ENCODE peak calls at places on chromosomes 5 and 9, in ten cellular contexts. One of them, this sample, is unnamed.

GRCh38 chr5:101942321-101942882 is 353.7 kb downstream of the SLCO4C1 start:
- DNase-seq in stimulated activated CD4-positive, alpha-beta T cell treated with anti-CD3 and anti-CD28 coated beads, Interleukin-1b, Interleukin-23, amount 100 ng/mL, for 1 hour: no peak
- DNase-seq in skeletal muscle cell: no peak
- DNase-seq in cardiac muscle cell: peak
- DNase-seq in NCI-H1105 treated with DMSO at 0.1 percent for 48 hours: peak
- DNase-seq in BJ: no peak
- DNase-seq in tibial artery: no peak
- DNase-seq in GM12892: no peak
- DNase-seq in COR-L47: peak
- DNase-seq in progenitor cell of endocrine pancreas: no peak
- DNase-seq in this sample: peak

GRCh38 chr5:74685979-74686631 is 1.1 kb downstream of the HEXB start:
- DNase-seq in stimulated activated CD4-positive, alpha-beta T cell treated with anti-CD3 and anti-CD28 coated beads, Interleukin-1b, Interleukin-23, amount 100 ng/mL, for 1 hour: no peak
- DNase-seq in skeletal muscle cell: no peak
- DNase-seq in cardiac muscle cell: peak
- DNase-seq in NCI-H1105 treated with DMSO at 0.1 percent for 48 hours: no peak
- DNase-seq in BJ: no peak
- DNase-seq in tibial artery: peak
- DNase-seq in GM12892: peak
- DNase-seq in COR-L47: no peak
- DNase-seq in progenitor cell of endocrine pancreas: no peak
- DNase-seq in this sample: no peak

GRCh38 chr9:35272989-35273388 is 111.2 kb downstream of the UNC13B start:
- DNase-seq in stimulated activated CD4-positive, alpha-beta T cell treated with anti-CD3 and anti-CD28 coated beads, Interleukin-1b, Interleukin-23, amount 100 ng/mL, for 1 hour: no peak
- DNase-seq in skeletal muscle cell: peak
- DNase-seq in cardiac muscle cell: no peak
- DNase-seq in NCI-H1105 treated with DMSO at 0.1 percent for 48 hours: no peak
- DNase-seq in BJ: peak
- DNase-seq in tibial artery: no peak
- DNase-seq in GM12892: no peak
- DNase-seq in COR-L47: no peak
- DNase-seq in progenitor cell of endocrine pancreas: no peak
- DNase-seq in this sample: no peak

GRCh38 chr5:135330798-135331096 is 68.3 kb downstream of the MACROH2A1 start:
- DNase-seq in stimulated activated CD4-positive, alpha-beta T cell treated with anti-CD3 and anti-CD28 coated beads, Interleukin-1b, Interleukin-23, amount 100 ng/mL, for 1 hour: no peak
- DNase-seq in skeletal muscle cell: no peak
- DNase-seq in cardiac muscle cell: no peak
- DNase-seq in NCI-H1105 treated with DMSO at 0.1 percent for 48 hours: no peak
- DNase-seq in BJ: no peak
- DNase-seq in tibial artery: no peak
- DNase-seq in GM12892: no peak
- DNase-seq in COR-L47: no peak
- DNase-seq in progenitor cell of endocrine pancreas: no peak
- DNase-seq in this sample: no peak

GRCh38 chr9:138038244-138038671 is 160.7 kb downstream of the CACNA1B start:
- DNase-seq in stimulated activated CD4-positive, alpha-beta T cell treated with anti-CD3 and anti-CD28 coated beads, Interleukin-1b, Interleukin-23, amount 100 ng/mL, for 1 hour: no peak
- DNase-seq in skeletal muscle cell: no peak
- DNase-seq in cardiac muscle cell: no peak
- DNase-seq in NCI-H1105 treated with DMSO at 0.1 percent for 48 hours: no peak
- DNase-seq in BJ: no peak
- DNase-seq in tibial artery: no peak
- DNase-seq in GM12892: no peak
- DNase-seq in COR-L47: no peak
- DNase-seq in progenitor cell of endocrine pancreas: no peak
- DNase-seq in this sample: no peak

GRCh38 chr5:180194410-180195345 is 14.3 kb downstream of the RASGEF1C start:
- DNase-seq in stimulated activated CD4-positive, alpha-beta T cell treated with anti-CD3 and anti-CD28 coated beads, Interleukin-1b, Interleukin-23, amount 100 ng/mL, for 1 hour: no peak
- DNase-seq in skeletal muscle cell: no peak
- DNase-seq in cardiac muscle cell: no peak
- DNase-seq in NCI-H1105 treated with DMSO at 0.1 percent for 48 hours: no peak
- DNase-seq in BJ: no peak
- DNase-seq in tibial artery: no peak
- DNase-seq in GM12892: no peak
- DNase-seq in COR-L47: no peak
- DNase-seq in progenitor cell of endocrine pancreas: no peak
- DNase-seq in this sample: no peak

GRCh38 chr9:125674981-125675973 is 31.7 kb downstream of the MAPKAP1 start:
- DNase-seq in stimulated activated CD4-positive, alpha-beta T cell treated with anti-CD3 and anti-CD28 coated beads, Interleukin-1b, Interleukin-23, amount 100 ng/mL, for 1 hour: no peak
- DNase-seq in skeletal muscle cell: peak
- DNase-seq in cardiac muscle cell: peak
- DNase-seq in NCI-H1105 treated with DMSO at 0.1 percent for 48 hours: no peak
- DNase-seq in BJ: peak
- DNase-seq in tibial artery: no peak
- DNase-seq in GM12892: no peak
- DNase-seq in COR-L47: no peak
- DNase-seq in progenitor cell of endocrine pancreas: no peak
- DNase-seq in this sample: no peak

GRCh38 chr5:108193021-108193795 is 188.7 kb downstream of the FBXL17 start:
- DNase-seq in stimulated activated CD4-positive, alpha-beta T cell treated with anti-CD3 and anti-CD28 coated beads, Interleukin-1b, Interleukin-23, amount 100 ng/mL, for 1 hour: no peak
- DNase-seq in skeletal muscle cell: peak
- DNase-seq in cardiac muscle cell: peak
- DNase-seq in NCI-H1105 treated with DMSO at 0.1 percent for 48 hours: no peak
- DNase-seq in BJ: peak
- DNase-seq in tibial artery: no peak
- DNase-seq in GM12892: no peak
- DNase-seq in COR-L47: no peak
- DNase-seq in progenitor cell of endocrine pancreas: no peak
- DNase-seq in this sample: no peak

GRCh38 chr9:134869554-134870310 is 10.9 kb upstream of the FCN2 start:
- DNase-seq in stimulated activated CD4-positive, alpha-beta T cell treated with anti-CD3 and anti-CD28 coated beads, Interleukin-1b, Interleukin-23, amount 100 ng/mL, for 1 hour: no peak
- DNase-seq in skeletal muscle cell: no peak
- DNase-seq in cardiac muscle cell: no peak
- DNase-seq in NCI-H1105 treated with DMSO at 0.1 percent for 48 hours: no peak
- DNase-seq in BJ: no peak
- DNase-seq in tibial artery: no peak
- DNase-seq in GM12892: no peak
- DNase-seq in COR-L47: no peak
- DNase-seq in progenitor cell of endocrine pancreas: no peak
- DNase-seq in this sample: no peak

GRCh38 chr5:96117863-96118651 is 156.4 kb upstream of the ELL2 start:
- DNase-seq in stimulated activated CD4-positive, alpha-beta T cell treated with anti-CD3 and anti-CD28 coated beads, Interleukin-1b, Interleukin-23, amount 100 ng/mL, for 1 hour: no peak
- DNase-seq in skeletal muscle cell: no peak
- DNase-seq in cardiac muscle cell: no peak
- DNase-seq in NCI-H1105 treated with DMSO at 0.1 percent for 48 hours: no peak
- DNase-seq in BJ: no peak
- DNase-seq in tibial artery: no peak
- DNase-seq in GM12892: no peak
- DNase-seq in COR-L47: no peak
- DNase-seq in progenitor cell of endocrine pancreas: no peak
- DNase-seq in this sample: no peak

GRCh38 chr5:143101740-143102386 is 301.6 kb downstream of the NR3C1 start:
- DNase-seq in stimulated activated CD4-positive, alpha-beta T cell treated with anti-CD3 and anti-CD28 coated beads, Interleukin-1b, Interleukin-23, amount 100 ng/mL, for 1 hour: no peak
- DNase-seq in skeletal muscle cell: no peak
- DNase-seq in cardiac muscle cell: peak
- DNase-seq in NCI-H1105 treated with DMSO at 0.1 percent for 48 hours: no peak
- DNase-seq in BJ: no peak
- DNase-seq in tibial artery: no peak
- DNase-seq in GM12892: no peak
- DNase-seq in COR-L47: no peak
- DNase-seq in progenitor cell of endocrine pancreas: no peak
- DNase-seq in this sample: no peak

GRCh38 chr5:102815560-102816324 is 60.6 kb downstream of the PAM start:
- DNase-seq in stimulated activated CD4-positive, alpha-beta T cell treated with anti-CD3 and anti-CD28 coated beads, Interleukin-1b, Interleukin-23, amount 100 ng/mL, for 1 hour: no peak
- DNase-seq in skeletal muscle cell: no peak
- DNase-seq in cardiac muscle cell: peak
- DNase-seq in NCI-H1105 treated with DMSO at 0.1 percent for 48 hours: peak
- DNase-seq in BJ: no peak
- DNase-seq in tibial artery: no peak
- DNase-seq in GM12892: no peak
- DNase-seq in COR-L47: no peak
- DNase-seq in progenitor cell of endocrine pancreas: no peak
- DNase-seq in this sample: no peak

GRCh38 chr5:150075233-150075632 is 11.1 kb downstream of the CSF1R start:
- DNase-seq in stimulated activated CD4-positive, alpha-beta T cell treated with anti-CD3 and anti-CD28 coated beads, Interleukin-1b, Interleukin-23, amount 100 ng/mL, for 1 hour: no peak
- DNase-seq in skeletal muscle cell: no peak
- DNase-seq in cardiac muscle cell: no peak
- DNase-seq in NCI-H1105 treated with DMSO at 0.1 percent for 48 hours: no peak
- DNase-seq in BJ: no peak
- DNase-seq in tibial artery: no peak
- DNase-seq in GM12892: no peak
- DNase-seq in COR-L47: no peak
- DNase-seq in progenitor cell of endocrine pancreas: no peak
- DNase-seq in this sample: no peak

GRCh38 chr5:61342066-61342465 is 10.0 kb downstream of the ZSWIM6 start:
- DNase-seq in stimulated activated CD4-positive, alpha-beta T cell treated with anti-CD3 and anti-CD28 coated beads, Interleukin-1b, Interleukin-23, amount 100 ng/mL, for 1 hour: no peak
- DNase-seq in skeletal muscle cell: no peak
- DNase-seq in cardiac muscle cell: peak
- DNase-seq in NCI-H1105 treated with DMSO at 0.1 percent for 48 hours: no peak
- DNase-seq in BJ: peak
- DNase-seq in tibial artery: no peak
- DNase-seq in GM12892: no peak
- DNase-seq in COR-L47: no peak
- DNase-seq in progenitor cell of endocrine pancreas: no peak
- DNase-seq in this sample: no peak

GRCh38 chr5:80255425-80255751 is 460 bp downstream of the SERINC5 start:
- DNase-seq in stimulated activated CD4-positive, alpha-beta T cell treated with anti-CD3 and anti-CD28 coated beads, Interleukin-1b, Interleukin-23, amount 100 ng/mL, for 1 hour: peak
- DNase-seq in skeletal muscle cell: no peak
- DNase-seq in cardiac muscle cell: peak
- DNase-seq in NCI-H1105 treated with DMSO at 0.1 percent for 48 hours: no peak
- DNase-seq in BJ: no peak
- DNase-seq in tibial artery: peak
- DNase-seq in GM12892: no peak
- DNase-seq in COR-L47: no peak
- DNase-seq in progenitor cell of endocrine pancreas: peak
- DNase-seq in this sample: peak

GRCh38 chr5:39430461-39430860 is 5.7 kb upstream of the DAB2 start:
- DNase-seq in stimulated activated CD4-positive, alpha-beta T cell treated with anti-CD3 and anti-CD28 coated beads, Interleukin-1b, Interleukin-23, amount 100 ng/mL, for 1 hour: no peak
- DNase-seq in skeletal muscle cell: no peak
- DNase-seq in cardiac muscle cell: no peak
- DNase-seq in NCI-H1105 treated with DMSO at 0.1 percent for 48 hours: no peak
- DNase-seq in BJ: no peak
- DNase-seq in tibial artery: no peak
- DNase-seq in GM12892: no peak
- DNase-seq in COR-L47: no peak
- DNase-seq in progenitor cell of endocrine pancreas: no peak
- DNase-seq in this sample: no peak

GRCh38 chr5:177421046-177421798 is 5.3 kb upstream of the GRK6 start:
- DNase-seq in stimulated activated CD4-positive, alpha-beta T cell treated with anti-CD3 and anti-CD28 coated beads, Interleukin-1b, Interleukin-23, amount 100 ng/mL, for 1 hour: no peak
- DNase-seq in skeletal muscle cell: no peak
- DNase-seq in cardiac muscle cell: no peak
- DNase-seq in NCI-H1105 treated with DMSO at 0.1 percent for 48 hours: no peak
- DNase-seq in BJ: no peak
- DNase-seq in tibial artery: no peak
- DNase-seq in GM12892: no peak
- DNase-seq in COR-L47: no peak
- DNase-seq in progenitor cell of endocrine pancreas: no peak
- DNase-seq in this sample: no peak

GRCh38 chr9:32565967-32566366 is 7.0 kb downstream of the NDUFB6 start:
- DNase-seq in stimulated activated CD4-positive, alpha-beta T cell treated with anti-CD3 and anti-CD28 coated beads, Interleukin-1b, Interleukin-23, amount 100 ng/mL, for 1 hour: no peak
- DNase-seq in skeletal muscle cell: no peak
- DNase-seq in cardiac muscle cell: no peak
- DNase-seq in NCI-H1105 treated with DMSO at 0.1 percent for 48 hours: no peak
- DNase-seq in BJ: no peak
- DNase-seq in tibial artery: no peak
- DNase-seq in GM12892: no peak
- DNase-seq in COR-L47: no peak
- DNase-seq in progenitor cell of endocrine pancreas: no peak
- DNase-seq in this sample: no peak

GRCh38 chr5:113321266-113321665 is 113.5 kb downstream of the TSSK1B start:
- DNase-seq in stimulated activated CD4-positive, alpha-beta T cell treated with anti-CD3 and anti-CD28 coated beads, Interleukin-1b, Interleukin-23, amount 100 ng/mL, for 1 hour: no peak
- DNase-seq in skeletal muscle cell: no peak
- DNase-seq in cardiac muscle cell: no peak
- DNase-seq in NCI-H1105 treated with DMSO at 0.1 percent for 48 hours: no peak
- DNase-seq in BJ: no peak
- DNase-seq in tibial artery: no peak
- DNase-seq in GM12892: no peak
- DNase-seq in COR-L47: no peak
- DNase-seq in progenitor cell of endocrine pancreas: no peak
- DNase-seq in this sample: no peak

GRCh38 chr9:133519693-133520092 is 5.1 kb downstream of the MYMK start:
- DNase-seq in stimulated activated CD4-positive, alpha-beta T cell treated with anti-CD3 and anti-CD28 coated beads, Interleukin-1b, Interleukin-23, amount 100 ng/mL, for 1 hour: no peak
- DNase-seq in skeletal muscle cell: no peak
- DNase-seq in cardiac muscle cell: peak
- DNase-seq in NCI-H1105 treated with DMSO at 0.1 percent for 48 hours: no peak
- DNase-seq in BJ: no peak
- DNase-seq in tibial artery: no peak
- DNase-seq in GM12892: no peak
- DNase-seq in COR-L47: no peak
- DNase-seq in progenitor cell of endocrine pancreas: no peak
- DNase-seq in this sample: no peak

GRCh38 chr9:112731971-112732370 is 14.1 kb upstream of the INIP start:
- DNase-seq in stimulated activated CD4-positive, alpha-beta T cell treated with anti-CD3 and anti-CD28 coated beads, Interleukin-1b, Interleukin-23, amount 100 ng/mL, for 1 hour: no peak
- DNase-seq in skeletal muscle cell: no peak
- DNase-seq in cardiac muscle cell: no peak
- DNase-seq in NCI-H1105 treated with DMSO at 0.1 percent for 48 hours: no peak
- DNase-seq in BJ: no peak
- DNase-seq in tibial artery: no peak
- DNase-seq in GM12892: no peak
- DNase-seq in COR-L47: no peak
- DNase-seq in progenitor cell of endocrine pancreas: no peak
- DNase-seq in this sample: no peak

GRCh38 chr5:160064441-160064840 is 54.8 kb downstream of the PWWP2A start:
- DNase-seq in stimulated activated CD4-positive, alpha-beta T cell treated with anti-CD3 and anti-CD28 coated beads, Interleukin-1b, Interleukin-23, amount 100 ng/mL, for 1 hour: no peak
- DNase-seq in skeletal muscle cell: no peak
- DNase-seq in cardiac muscle cell: no peak
- DNase-seq in NCI-H1105 treated with DMSO at 0.1 percent for 48 hours: no peak
- DNase-seq in BJ: no peak
- DNase-seq in tibial artery: no peak
- DNase-seq in GM12892: no peak
- DNase-seq in COR-L47: no peak
- DNase-seq in progenitor cell of endocrine pancreas: no peak
- DNase-seq in this sample: no peak

GRCh38 chr5:163447875-163448274 is 10.5 kb downstream of the CCNG1 start:
- DNase-seq in stimulated activated CD4-positive, alpha-beta T cell treated with anti-CD3 and anti-CD28 coated beads, Interleukin-1b, Interleukin-23, amount 100 ng/mL, for 1 hour: no peak
- DNase-seq in skeletal muscle cell: no peak
- DNase-seq in cardiac muscle cell: no peak
- DNase-seq in NCI-H1105 treated with DMSO at 0.1 percent for 48 hours: no peak
- DNase-seq in BJ: no peak
- DNase-seq in tibial artery: no peak
- DNase-seq in GM12892: no peak
- DNase-seq in COR-L47: no peak
- DNase-seq in progenitor cell of endocrine pancreas: no peak
- DNase-seq in this sample: no peak

GRCh38 chr9:1723616-1724015 is 291.5 kb upstream of the SMARCA2 start:
- DNase-seq in stimulated activated CD4-positive, alpha-beta T cell treated with anti-CD3 and anti-CD28 coated beads, Interleukin-1b, Interleukin-23, amount 100 ng/mL, for 1 hour: no peak
- DNase-seq in skeletal muscle cell: no peak
- DNase-seq in cardiac muscle cell: no peak
- DNase-seq in NCI-H1105 treated with DMSO at 0.1 percent for 48 hours: no peak
- DNase-seq in BJ: no peak
- DNase-seq in tibial artery: no peak
- DNase-seq in GM12892: no peak
- DNase-seq in COR-L47: no peak
- DNase-seq in progenitor cell of endocrine pancreas: no peak
- DNase-seq in this sample: no peak

GRCh38 chr9:37924538-37924937 is 20.6 kb upstream of the SLC25A51 start:
- DNase-seq in stimulated activated CD4-positive, alpha-beta T cell treated with anti-CD3 and anti-CD28 coated beads, Interleukin-1b, Interleukin-23, amount 100 ng/mL, for 1 hour: no peak
- DNase-seq in skeletal muscle cell: no peak
- DNase-seq in cardiac muscle cell: no peak
- DNase-seq in NCI-H1105 treated with DMSO at 0.1 percent for 48 hours: no peak
- DNase-seq in BJ: no peak
- DNase-seq in tibial artery: no peak
- DNase-seq in GM12892: no peak
- DNase-seq in COR-L47: no peak
- DNase-seq in progenitor cell of endocrine pancreas: no peak
- DNase-seq in this sample: no peak

GRCh38 chr9:10875752-10876151 is 262.9 kb upstream of the PTPRD start:
- DNase-seq in stimulated activated CD4-positive, alpha-beta T cell treated with anti-CD3 and anti-CD28 coated beads, Interleukin-1b, Interleukin-23, amount 100 ng/mL, for 1 hour: no peak
- DNase-seq in skeletal muscle cell: peak
- DNase-seq in cardiac muscle cell: peak
- DNase-seq in NCI-H1105 treated with DMSO at 0.1 percent for 48 hours: no peak
- DNase-seq in BJ: no peak
- DNase-seq in tibial artery: no peak
- DNase-seq in GM12892: no peak
- DNase-seq in COR-L47: no peak
- DNase-seq in progenitor cell of endocrine pancreas: no peak
- DNase-seq in this sample: no peak

GRCh38 chr9:87707805-87708500 is 18.0 kb upstream of the CTSL start:
- DNase-seq in stimulated activated CD4-positive, alpha-beta T cell treated with anti-CD3 and anti-CD28 coated beads, Interleukin-1b, Interleukin-23, amount 100 ng/mL, for 1 hour: no peak
- DNase-seq in skeletal muscle cell: no peak
- DNase-seq in cardiac muscle cell: no peak
- DNase-seq in NCI-H1105 treated with DMSO at 0.1 percent for 48 hours: no peak
- DNase-seq in BJ: no peak
- DNase-seq in tibial artery: no peak
- DNase-seq in GM12892: no peak
- DNase-seq in COR-L47: no peak
- DNase-seq in progenitor cell of endocrine pancreas: no peak
- DNase-seq in this sample: no peak

GRCh38 chr5:157476699-157477408 is 16.8 kb downstream of the NIPAL4 start:
- DNase-seq in stimulated activated CD4-positive, alpha-beta T cell treated with anti-CD3 and anti-CD28 coated beads, Interleukin-1b, Interleukin-23, amount 100 ng/mL, for 1 hour: no peak
- DNase-seq in skeletal muscle cell: peak
- DNase-seq in cardiac muscle cell: peak
- DNase-seq in NCI-H1105 treated with DMSO at 0.1 percent for 48 hours: peak
- DNase-seq in BJ: peak
- DNase-seq in tibial artery: no peak
- DNase-seq in GM12892: no peak
- DNase-seq in COR-L47: peak
- DNase-seq in progenitor cell of endocrine pancreas: peak
- DNase-seq in this sample: peak

This sample was measured in nephron progenitor cell.